ENCODE peak calls at places on chromosomes 6 and 20, in four cellular contexts. W, X, H and P are unnamed samples.

GRCh38 chr20:50449789-50450492 is 60.2 kb upstream of the PTPN1 start:
- DNase-seq in W (no peak), X (no peak), H (no peak), P (no peak)

GRCh38 chr6:32153252-32153834 is 598 bp upstream of the PPT2 start:
- DNase-seq in W (peak), X (peak), H (no peak), P (peak)

GRCh38 chr6:82396964-82397761 is 33.5 kb downstream of the TPBG start:
- DNase-seq in W (no peak), X (no peak), H (peak), P (no peak)

GRCh38 chr6:44111434-44112417 is 15.5 kb downstream of the MRPL14 start:
- DNase-seq in W (no peak), X (no peak), H (no peak), P (no peak)

GRCh38 chr6:48184644-48185043 is 73.6 kb upstream of the PTCHD4 start:
- DNase-seq in W (no peak), X (no peak), H (no peak), P (no peak)

GRCh38 chr6:21321076-21321475 is 272.5 kb upstream of the SOX4 start:
- DNase-seq in W (no peak), X (no peak), H (no peak), P (no peak)

GRCh38 chr6:157648561-157648960 is 174.5 kb upstream of the SNX9 start:
- DNase-seq in W (no peak), X (no peak), H (no peak), P (no peak)

GRCh38 chr6:31784270-31784925 is 7.3 kb upstream of the VWA7 start:
- DNase-seq in W (no peak), X (no peak), H (no peak), P (no peak)

GRCh38 chr6:14621518-14621917 is 503.9 kb downstream of the CD83 start:
- DNase-seq in W (no peak), X (no peak), H (no peak), P (no peak)

GRCh38 chr6:49980898-49981297 is 11.5 kb upstream of the DEFB113 start:
- DNase-seq in W (no peak), X (no peak), H (peak), P (no peak)